ENCODE peak calls at places on chromosomes 5 and 9, in six cellular contexts. J is stimulated activated CD8-positive, alpha-beta memory T cell treated with anti-CD3 and anti-CD28 coated beads, Interleukin-2, amount 100 ng/mL, for 1 hour; B is hippocampal formation; N is cortex of kidney; Q is GM12865; U is PC-3. E is an unnamed sample.

GRCh38 chr5:35687961-35688360 is 70.3 kb downstream of the SPEF2 start:
- DNase-seq in Q (no peak), B (no peak), N (no peak), J (no peak), U (no peak), E (no peak)

GRCh38 chr9:99819484-99820329 is 2.0 kb upstream of the NR4A3 start:
- DNase-seq in J (peak; percentile 93), B (peak; percentile 88), Q (peak; percentile 95), U (peak; percentile 84), N (peak; percentile 66), E (peak; percentile 94)

GRCh38 chr5:74605759-74606158 is 34.8 kb downstream of the ENC1 start:
- DNase-seq in J (no peak), U (peak; percentile 57), Q (no peak), N (no peak), B (no peak), E (no peak)

GRCh38 chr5:908172-908571 is 15.5 kb downstream of the TRIP13 start:
- DNase-seq in Q (no peak), J (no peak), U (no peak), B (no peak), N (no peak), E (no peak)

GRCh38 chr9:95080961-95081658 is 236.4 kb downstream of the FANCC start:
- DNase-seq in B (peak; percentile 84), J (no peak), Q (no peak), U (no peak), N (no peak), E (no peak)

GRCh38 chr5:144187699-144188294 is 17.1 kb downstream of the KCTD16 start:
- DNase-seq in Q (peak; percentile 85), N (no peak), B (no peak), J (peak; percentile 57), U (peak; percentile 79), E (peak; percentile 43)

GRCh38 chr9:99628843-99629242 is 192.8 kb upstream of the NR4A3 start:
- DNase-seq in N (no peak), J (no peak), U (no peak), B (no peak), Q (no peak), E (no peak)

GRCh38 chr5:176781638-176782570 is 28.5 kb upstream of the UNC5A start:
- DNase-seq in Q (no peak), J (no peak), B (no peak), U (no peak), N (no peak), E (no peak)

GRCh38 chr9:107712390-107712789 is 222.8 kb upstream of the KLF4 start:
- DNase-seq in B (no peak), J (no peak), Q (peak; percentile 29), U (peak; percentile 81), N (no peak), E (no peak)

GRCh38 chr9:35748239-35748857 is 680 bp downstream of the GBA2 start:
- DNase-seq in Q (no peak), N (no peak), J (no peak), U (no peak), B (no peak), E (no peak)

GRCh38 chr9:211557-211956 is 3.1 kb upstream of the DOCK8 start:
- DNase-seq in N (no peak), U (no peak), J (no peak), Q (no peak), B (no peak), E (no peak)

GRCh38 chr5:73822989-73823339 is 197.0 kb downstream of the ARHGEF28 start:
- DNase-seq in B (no peak), N (no peak), Q (no peak), U (peak; percentile 76), J (no peak), E (no peak)

GRCh38 chr9:114078021-114078780 is at the start of gene AMBP:
- DNase-seq in U (no peak), B (no peak), N (no peak), Q (no peak), J (no peak), E (no peak)

GRCh38 chr5:79829260-79829659 is 139.6 kb downstream of the CMYA5 start:
- DNase-seq in J (no peak), N (no peak), B (no peak), Q (peak; percentile 41), U (no peak), E (no peak)

GRCh38 chr9:22240619-22241018 is 206.0 kb upstream of the DMRTA1 start:
- DNase-seq in J (no peak), B (no peak), Q (peak; percentile 54), U (peak; percentile 76), N (no peak), E (peak; percentile 35)

GRCh38 chr5:149646564-149646963 is 65.3 kb downstream of the ARHGEF37 start:
- DNase-seq in B (no peak), Q (no peak), N (no peak), J (peak; percentile 14), U (no peak), E (no peak)

GRCh38 chr9:96394832-96395496 is 11.5 kb upstream of the SLC35D2 start:
- DNase-seq in U (no peak), B (no peak), Q (no peak), N (no peak), J (no peak), E (no peak)

GRCh38 chr5:92778261-92778660 is 802.8 kb downstream of the NR2F1-AS1 start:
- DNase-seq in N (no peak), U (no peak), Q (no peak), J (no peak), B (no peak), E (no peak)

GRCh38 chr5:87912419-87912818 is 356.2 kb downstream of the TMEM161B start:
- DNase-seq in J (no peak), B (no peak), Q (no peak), N (no peak), U (peak; percentile 87), E (no peak)

GRCh38 chr5:175195698-175196656 is 248.0 kb downstream of the DRD1 start:
- DNase-seq in U (peak; percentile 11), B (no peak), N (no peak), J (no peak), Q (no peak), E (no peak)

GRCh38 chr5:63825984-63826383 is 136.3 kb downstream of the HTR1A start:
- DNase-seq in Q (no peak), U (no peak), B (no peak), J (no peak), N (no peak), E (no peak)

GRCh38 chr5:141051526-141051876 is 327 bp downstream of the PCDHB1 start:
- DNase-seq in Q (no peak), U (peak; percentile 8), N (no peak), B (no peak), J (no peak), E (no peak)

GRCh38 chr5:134968055-134968454 is 348 bp downstream of the CATSPER3 start:
- DNase-seq in J (no peak), Q (no peak), B (no peak), N (no peak), U (peak; percentile 65), E (no peak)

GRCh38 chr9:35164711-35165110 is 2.9 kb downstream of the UNC13B start:
- DNase-seq in J (no peak), U (peak; percentile 29), B (no peak), Q (peak; percentile 18), N (no peak), E (no peak)

GRCh38 chr9:21690561-21690960 is 111.9 kb upstream of the MTAP start:
- DNase-seq in J (no peak), U (no peak), Q (no peak), N (no peak), B (no peak), E (no peak)

GRCh38 chr5:106545325-106545724 is 1125.4 kb downstream of the EFNA5 start:
- DNase-seq in J (no peak), Q (no peak), B (no peak), N (no peak), U (peak; percentile 80), E (no peak)

GRCh38 chr5:37799865-37800421 is 39.9 kb downstream of the GDNF start:
- DNase-seq in Q (peak; percentile 69), U (no peak), N (no peak), J (no peak), B (no peak), E (no peak)

GRCh38 chr9:124409410-124409809 is 5.8 kb downstream of the PSMB7 start:
- DNase-seq in U (no peak), B (no peak), Q (no peak), N (no peak), J (no peak), E (no peak)

GRCh38 chr5:61701877-61702602 is 370.0 kb downstream of the ZSWIM6 start:
- DNase-seq in B (no peak), J (no peak), Q (peak; percentile 68), N (no peak), U (no peak), E (peak; percentile 39)

GRCh38 chr5:40474250-40474649 is 205.5 kb upstream of the PTGER4 start:
- DNase-seq in B (no peak), J (no peak), Q (no peak), N (no peak), U (no peak), E (no peak)

GRCh38 chr5:160180931-160181330 is 48.4 kb upstream of the FABP6 start:
- DNase-seq in J (no peak), U (no peak), Q (no peak), B (no peak), N (no peak), E (no peak)

GRCh38 chr5:37837101-37838032 is 2.5 kb downstream of the GDNF start:
- DNase-seq in B (peak; percentile 69), J (no peak), N (no peak), U (peak; percentile 84), Q (peak; percentile 79), E (peak; percentile 92)

GRCh38 chr9:112380102-112380581 is at the start of gene HSDL2:
- DNase-seq in B (no peak), U (peak; percentile 30), Q (peak; percentile 52), N (no peak), J (no peak), E (peak; percentile 33)

GRCh38 chr9:128656416-128657343 is at the start of gene DYNC2I2:
- DNase-seq in Q (peak; percentile 93), U (peak; percentile 91), B (peak; percentile 88), J (peak; percentile 95), N (no peak), E (peak; percentile 90)

GRCh38 chr5:157912621-157913325 is 53.8 kb upstream of the CLINT1 start:
- DNase-seq in U (peak; percentile 44), Q (peak; percentile 57), N (no peak), B (no peak), J (no peak), E (no peak)

GRCh38 chr5:119275146-119275872 is 80.5 kb upstream of the TNFAIP8 start:
- DNase-seq in N (no peak), U (peak; percentile 72), Q (peak; percentile 43), B (no peak), J (no peak), E (no peak)

GRCh38 chr9:114400219-114400618 is 12.4 kb upstream of the AKNA start:
- DNase-seq in Q (no peak), N (no peak), U (no peak), B (no peak), J (no peak), E (no peak)

GRCh38 chr9:114290561-114290986 is 32.3 kb upstream of the ORM1 start:
- DNase-seq in B (no peak), J (no peak), Q (no peak), N (no peak), U (no peak), E (no peak)

GRCh38 chr5:11363779-11364178 is 540.5 kb downstream of the CTNND2 start:
- DNase-seq in Q (no peak), B (no peak), J (no peak), U (no peak), N (no peak), E (no peak)

E was measured in GM13977.